ENCODE peak calls at places on chromosomes 11 and 22, in ten cellular contexts. R is tibial nerve, G is mucosa of descending colon, S is PC-9, E is HCT116, Z is AG09319, A is ascending aorta, Q is heart left ventricle, C is lower leg skin, B is stomach. L is an unnamed sample.

GRCh38 chr22:44625981-44626687 is 75.9 kb upstream of the PRR5 start:
- DNase-seq in A (no peak), C (peak; percentile 56), G (peak; percentile 80), Q (peak; percentile 58), E (peak; percentile 38), S (peak; percentile 74), R (peak; percentile 51), Z (no peak), B (peak; percentile 79), L (peak; percentile 81)

GRCh38 chr11:96219981-96220623 is 122.9 kb downstream of the MAML2 start:
- DNase-seq in C (no peak), Z (no peak), S (no peak), G (no peak), A (no peak), Q (peak; percentile 39), B (no peak), E (no peak), R (no peak), L (no peak)

GRCh38 chr22:20436309-20437252 is 1.0 kb downstream of the SCARF2 start:
- DNase-seq in E (no peak), A (no peak), B (no peak), G (peak; percentile 44), R (no peak), C (no peak), Q (no peak), Z (no peak), S (no peak), L (no peak)

GRCh38 chr11:125279680-125280079 is 115.1 kb downstream of the PKNOX2 start:
- DNase-seq in Q (no peak), S (no peak), A (no peak), C (no peak), B (no peak), R (no peak), E (no peak), G (no peak), Z (no peak), L (no peak)

GRCh38 chr11:124094731-124095130 is 20.5 kb upstream of the VWA5A start:
- DNase-seq in C (no peak), G (no peak), Z (no peak), E (no peak), A (no peak), B (no peak), Q (no peak), S (no peak), R (no peak), L (no peak)

GRCh38 chr22:37303821-37304274 is 21.5 kb downstream of the CYTH4 start:
- DNase-seq in G (no peak), A (peak; percentile 56), B (no peak), Q (no peak), S (no peak), Z (peak; percentile 42), C (peak; percentile 36), E (peak; percentile 42), R (no peak), L (no peak)

GRCh38 chr22:50529416-50530279 is at the start of gene TYMP:
- DNase-seq in Q (peak; percentile 83), G (peak; percentile 92), C (peak; percentile 61), A (no peak), E (no peak), R (peak; percentile 45), B (peak; percentile 83), S (peak; percentile 55), Z (no peak), L (no peak)

GRCh38 chr11:69662021-69662698 is 13.0 kb downstream of the LTO1 start:
- DNase-seq in R (no peak), C (no peak), A (no peak), Z (no peak), Q (no peak), G (peak; percentile 6), B (no peak), S (no peak), E (no peak), L (no peak)

GRCh38 chr11:44978279-44978960 is 27.7 kb upstream of the TP53I11 start:
- DNase-seq in E (no peak), C (no peak), B (no peak), S (no peak), G (no peak), Q (no peak), Z (no peak), R (no peak), A (no peak), L (no peak)

GRCh38 chr11:44976576-44976975 is 25.9 kb upstream of the TP53I11 start:
- DNase-seq in S (no peak), Z (no peak), Q (no peak), B (no peak), R (no peak), A (no peak), G (peak; percentile 67), E (no peak), C (no peak), L (no peak)

GRCh38 chr11:44979536-44980399 is 29.1 kb upstream of the TP53I11 start:
- DNase-seq in C (no peak), Z (no peak), B (peak; percentile 92), E (peak; percentile 10), Q (peak; percentile 59), G (peak; percentile 85), R (no peak), A (no peak), S (peak; percentile 68), L (peak; percentile 30)

GRCh38 chr11:44978961-44979331 is 28.3 kb upstream of the TP53I11 start:
- DNase-seq in C (no peak), E (no peak), S (peak; percentile 67), B (peak; percentile 89), G (peak; percentile 84), Z (no peak), A (no peak), R (no peak), Q (no peak), L (no peak)

DNA sequence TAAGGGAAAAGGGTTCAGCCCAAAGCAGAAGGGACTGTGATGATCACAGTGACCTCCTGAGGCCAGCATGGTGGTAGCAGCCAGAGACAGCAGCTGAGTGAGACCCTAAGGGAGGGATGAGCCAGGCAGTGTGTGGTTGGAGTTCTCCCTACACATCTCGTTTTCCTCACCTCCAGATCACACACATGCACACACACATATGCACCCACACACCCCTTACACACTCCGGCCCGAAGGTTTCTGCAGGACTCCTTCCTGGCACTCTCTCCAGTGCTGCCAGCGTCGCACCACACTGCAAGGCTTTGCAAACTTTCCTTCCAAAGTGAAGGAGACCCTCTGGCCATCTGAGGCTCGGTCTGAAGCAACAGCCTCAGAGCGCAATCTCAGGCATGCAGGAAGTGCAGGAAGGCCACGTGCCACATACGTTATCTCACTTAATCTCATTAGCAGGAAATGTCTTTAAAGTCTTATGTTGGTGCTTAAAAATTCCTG is 26.9 kb upstream of the TP53I11 start:
- DNase-seq in G (peak; percentile 56), S (peak; percentile 23), B (peak; percentile 55), C (no peak), Z (no peak), R (no peak), A (no peak), E (no peak), Q (no peak), L (peak; percentile 34)
- TF ChIP-seq CTCF in G (no peak), S (no peak), B (no peak), C (no peak), Z (peak; percentile 19), R (no peak), A (no peak), E (peak; percentile 30), Q (peak; percentile 18), L (no peak)

DNA sequence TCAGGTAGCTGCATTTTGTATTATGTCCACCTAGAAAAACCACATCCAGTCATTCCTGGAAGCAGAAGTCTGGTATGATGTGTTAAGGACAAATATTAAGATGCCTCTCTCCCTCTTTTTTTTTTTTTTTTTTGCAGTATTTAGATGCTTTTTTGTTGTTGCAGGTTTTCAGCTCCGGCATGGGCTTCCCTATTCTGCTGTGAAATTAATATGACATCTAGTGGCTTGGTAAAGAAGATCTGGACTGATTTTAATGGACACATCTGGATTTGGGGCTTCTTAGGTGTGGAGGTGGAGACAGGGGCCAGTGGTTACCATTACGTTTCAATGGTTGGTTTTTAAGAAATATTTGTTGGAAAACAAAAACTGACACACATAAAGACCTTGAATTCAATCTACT is 47.5 kb upstream of the RASSF10 start:
- DNase-seq in G (no peak), Z (no peak), E (no peak), C (no peak), S (no peak), A (no peak), Q (no peak), R (no peak), B (no peak), L (no peak)
- TF ChIP-seq CTCF in G (no peak), Z (peak; percentile 28), E (peak; percentile 11), C (no peak), S (no peak), A (no peak), Q (no peak), R (no peak), B (no peak), L (no peak)

DNA sequence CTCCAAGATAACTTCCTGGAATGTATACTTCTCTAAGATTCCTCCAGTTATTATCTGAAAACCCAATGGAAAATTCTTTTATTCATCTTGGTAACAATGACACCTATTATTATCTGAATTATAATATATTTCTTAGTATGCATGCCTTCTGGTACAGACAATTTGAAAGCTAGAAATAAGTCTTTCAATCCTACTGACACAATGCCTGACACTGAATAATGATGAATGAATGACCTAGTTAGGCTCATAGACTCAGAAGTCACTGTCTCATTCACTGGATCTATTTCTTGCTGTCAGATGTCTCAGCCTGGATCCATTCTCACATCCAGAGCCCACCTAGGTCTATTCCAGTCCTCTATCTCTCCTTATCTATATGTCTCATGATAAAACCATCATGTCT is 1126.7 kb upstream of the CCDC90B start:
- DNase-seq in S (no peak), E (no peak), Q (no peak), R (no peak), C (no peak), B (no peak), G (no peak), A (no peak), Z (no peak), L (no peak)
- TF ChIP-seq CTCF in S (no peak), E (no peak), Q (no peak), R (no peak), C (no peak), B (no peak), G (no peak), A (no peak), Z (no peak), L (no peak)

GRCh38 chr22:23256986-23257888 is 76.9 kb downstream of the BCR start:
- DNase-seq in B (peak; percentile 61), A (peak; percentile 39), C (peak; percentile 86), E (no peak), Z (peak; percentile 19), Q (peak; percentile 77), G (peak; percentile 66), S (no peak), R (peak; percentile 79), L (no peak)

GRCh38 chr22:23259916-23260644 is 79.8 kb downstream of the BCR start:
- DNase-seq in Q (no peak), C (no peak), B (no peak), E (no peak), R (no peak), G (no peak), A (no peak), S (no peak), Z (no peak), L (no peak)

GRCh38 chr22:23257889-23258825 is 77.8 kb downstream of the BCR start:
- DNase-seq in E (no peak), C (no peak), Z (no peak), R (no peak), B (no peak), Q (no peak), A (no peak), S (no peak), G (no peak), L (no peak)

GRCh38 chr22:23260645-23261581 is 80.6 kb downstream of the BCR start:
- DNase-seq in G (no peak), S (no peak), Z (no peak), A (no peak), R (no peak), B (no peak), C (no peak), Q (no peak), E (no peak), L (no peak)

DNA sequence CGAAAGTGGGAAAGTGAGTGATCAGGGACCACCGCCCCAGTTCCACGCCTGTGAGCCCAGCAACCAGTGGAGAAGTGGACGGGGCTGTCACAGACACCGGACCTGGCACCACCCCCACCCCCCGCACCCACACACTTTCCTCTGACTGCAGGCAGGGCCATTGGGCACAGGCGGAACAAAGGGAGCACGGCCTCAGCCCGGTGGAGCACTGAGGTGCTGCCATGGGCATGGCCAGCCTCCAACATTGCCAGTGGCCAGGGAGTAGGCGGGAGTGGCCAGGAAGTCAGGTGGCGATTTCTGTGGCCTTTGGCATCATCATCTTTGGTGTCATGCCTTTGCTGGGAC is 78.5 kb downstream of the BCR start:
- DNase-seq in A (no peak), B (no peak), Q (no peak), C (no peak), G (no peak), Z (no peak), R (no peak), S (no peak), E (no peak), L (no peak)
- TF ChIP-seq CTCF in A (no peak), B (no peak), Q (no peak), C (no peak), G (no peak), Z (no peak), R (no peak), S (no peak), E (no peak), L (no peak)

L was measured in endothelial cell.